ENCODE peak calls at places on chromosomes 11 and 22, in seven cellular contexts. V is mesendoderm, H is IMR-90, N is H9, U is mesenchymal stem cell, T is trophoblast cell, B is H1. O is an unnamed sample.

GRCh38 chr22:38843201-38843715 is 570 bp downstream of the NPTXR start:
- DNase-seq in V (peak), H (peak), N (peak), U (peak), T (no peak), B (peak), O (peak)

GRCh38 chr11:111474432-111474831 is 37.8 kb downstream of the BTG4 start:
- DNase-seq in V (no peak), H (no peak), N (no peak), U (no peak), T (no peak), B (no peak), O (no peak)

GRCh38 chr11:111819161-111820058 is 52.0 kb downstream of the ALG9 start:
- DNase-seq in V (no peak), H (peak), N (no peak), U (peak), T (no peak), B (no peak), O (no peak)

GRCh38 chr11:21965221-21965620 is 227.7 kb upstream of the ANO5 start:
- DNase-seq in V (peak), H (no peak), N (no peak), U (no peak), T (peak), B (no peak), O (no peak)

GRCh38 chr11:86537541-86538222 is 134.7 kb downstream of the ME3 start:
- DNase-seq in V (peak), H (no peak), N (no peak), U (no peak), T (no peak), B (no peak), O (no peak)

GRCh38 chr11:117468888-117469287 is 141.2 kb downstream of the CEP164 start:
- DNase-seq in V (peak), H (no peak), N (no peak), U (no peak), T (no peak), B (no peak), O (no peak)

GRCh38 chr11:111297696-111298095 is 650 bp upstream of the POU2AF3 start:
- DNase-seq in V (no peak), H (no peak), N (peak), U (no peak), T (no peak), B (peak), O (no peak)

GRCh38 chr11:95231881-95232605 is 1.0 kb upstream of the SESN3 start:
- DNase-seq in V (peak), H (no peak), N (peak), U (peak), T (no peak), B (peak), O (no peak)

GRCh38 chr22:30822216-30823014 is 127.7 kb downstream of the OSBP2 start:
- DNase-seq in V (peak), H (no peak), N (no peak), U (no peak), T (no peak), B (peak), O (no peak)

GRCh38 chr11:72308226-72309073 is 64.5 kb upstream of the PHOX2A start:
- DNase-seq in V (no peak), H (peak), N (no peak), U (peak), T (no peak), B (no peak), O (no peak)

GRCh38 chr11:93013646-93014045 is 44.2 kb downstream of the MTNR1B start:
- DNase-seq in V (no peak), H (peak), N (no peak), U (peak), T (no peak), B (no peak), O (no peak)

GRCh38 chr11:327581-327923 is 6.9 kb upstream of the IFITM3 start:
- DNase-seq in V (no peak), H (no peak), N (no peak), U (no peak), T (no peak), B (no peak), O (no peak)

GRCh38 chr11:101583180-101584128 is at the start of gene TRPC6:
- DNase-seq in V (peak), H (peak), N (peak), U (peak), T (no peak), B (peak), O (no peak)

GRCh38 chr11:62398011-62398994 is 20.5 kb upstream of the SCGB1A1 start:
- DNase-seq in V (peak), H (peak), N (no peak), U (peak), T (peak), B (no peak), O (no peak)

GRCh38 chr11:95503047-95503446 is 272.0 kb upstream of the SESN3 start:
- DNase-seq in V (no peak), H (peak), N (no peak), U (no peak), T (no peak), B (no peak), O (no peak)

GRCh38 chr22:20009018-20009482 is 7.6 kb downstream of the ARVCF start:
- DNase-seq in V (no peak), H (no peak), N (no peak), U (no peak), T (no peak), B (no peak), O (no peak)

GRCh38 chr11:932435-932834 is 6.8 kb downstream of the AP2A2 start:
- DNase-seq in V (no peak), H (no peak), N (no peak), U (peak), T (no peak), B (no peak), O (no peak)

GRCh38 chr11:93100211-93100610 is 97.6 kb downstream of the SLC36A4 start:
- DNase-seq in V (no peak), H (peak), N (no peak), U (no peak), T (no peak), B (no peak), O (no peak)

GRCh38 chr22:48804811-48805301 is 1022.8 kb downstream of the BRD1 start:
- DNase-seq in V (no peak), H (no peak), N (no peak), U (no peak), T (no peak), B (no peak), O (no peak)

GRCh38 chr11:11265994-11266606 is 87.0 kb downstream of the CSNK2A3 start:
- DNase-seq in V (peak), H (peak), N (peak), U (no peak), T (peak), B (peak), O (peak)

DNA sequence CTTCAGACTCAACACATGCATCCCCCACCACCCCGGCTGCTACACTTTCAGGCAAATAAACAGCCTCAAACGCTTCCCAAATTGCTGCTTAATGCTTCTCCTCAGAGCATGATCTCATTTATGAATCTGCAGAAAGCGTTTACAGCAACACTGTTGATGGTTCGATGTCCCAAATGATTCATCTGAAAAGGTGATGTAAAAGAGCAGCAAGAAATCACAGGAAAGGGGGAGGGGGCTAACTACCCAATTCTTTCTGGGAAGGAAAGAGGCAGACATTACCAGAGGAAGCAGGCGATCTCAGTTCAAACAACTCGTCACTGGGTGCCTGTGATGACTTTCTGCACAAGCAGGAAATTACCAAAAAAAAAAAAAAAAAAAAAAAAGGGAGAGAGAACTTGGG is 119.5 kb downstream of the TENM4 start:
- DNase-seq in V (peak), H (peak), N (no peak), U (no peak), T (no peak), B (no peak), O (no peak)
- H3K23ac ChIP-seq in V (no peak), H (no peak), N (no peak), U (no peak), T (no peak), B (no peak), O (no peak)

DNA sequence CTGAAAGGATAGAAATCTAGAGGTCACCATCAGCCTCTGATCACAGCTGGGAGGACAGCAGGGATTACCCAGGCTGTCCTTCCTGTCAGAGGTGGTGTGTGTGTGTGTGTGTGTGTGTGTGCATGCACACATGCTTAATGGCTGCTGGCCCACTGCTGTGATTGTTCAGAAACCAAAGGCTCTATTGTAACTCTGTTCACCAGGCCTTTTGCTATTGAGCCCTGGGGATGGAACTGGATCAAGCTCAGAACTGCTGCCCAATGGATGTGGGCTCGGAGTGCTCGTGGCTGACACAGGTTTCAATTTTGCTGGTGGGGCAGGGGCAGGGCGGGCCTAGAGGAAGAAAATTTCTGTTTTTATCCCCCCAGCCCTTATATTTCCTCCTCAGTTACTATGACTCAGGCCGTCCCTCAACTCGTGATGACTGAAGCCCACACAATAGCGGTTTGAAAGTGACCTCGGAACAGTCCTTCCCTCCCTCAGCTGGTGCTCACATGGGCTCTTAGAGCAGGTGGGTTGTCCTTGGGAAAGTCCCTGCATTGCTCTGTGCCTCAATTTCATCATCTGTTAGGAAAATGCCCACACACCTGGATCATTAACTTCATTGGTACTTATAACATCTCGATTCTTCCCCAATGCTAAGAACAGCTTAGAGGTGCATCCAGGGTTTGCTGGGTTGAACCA is 359.2 kb downstream of the TENM4 start:
- DNase-seq in V (no peak), H (peak), N (no peak), U (peak), T (no peak), B (no peak), O (no peak)
- H2AK5ac ChIP-seq in V (no peak), H (peak), N (no peak), U (peak), T (no peak), B (no peak), O (no peak)

GRCh38 chr11:83724704-83725114 is 438.5 kb upstream of the CCDC90B start:
- DNase-seq in V (peak), H (no peak), N (peak), U (peak), T (peak), B (peak), O (no peak)

GRCh38 chr11:83722392-83722791 is 436.2 kb upstream of the CCDC90B start:
- DNase-seq in V (peak), H (no peak), N (no peak), U (no peak), T (no peak), B (no peak), O (no peak)

GRCh38 chr11:83721286-83721685 is 435.1 kb upstream of the CCDC90B start:
- DNase-seq in V (peak), H (peak), N (no peak), U (no peak), T (no peak), B (no peak), O (no peak)

GRCh38 chr11:83717551-83717950 is 431.4 kb upstream of the CCDC90B start:
- DNase-seq in V (peak), H (no peak), N (no peak), U (peak), T (no peak), B (no peak), O (no peak)

DNA sequence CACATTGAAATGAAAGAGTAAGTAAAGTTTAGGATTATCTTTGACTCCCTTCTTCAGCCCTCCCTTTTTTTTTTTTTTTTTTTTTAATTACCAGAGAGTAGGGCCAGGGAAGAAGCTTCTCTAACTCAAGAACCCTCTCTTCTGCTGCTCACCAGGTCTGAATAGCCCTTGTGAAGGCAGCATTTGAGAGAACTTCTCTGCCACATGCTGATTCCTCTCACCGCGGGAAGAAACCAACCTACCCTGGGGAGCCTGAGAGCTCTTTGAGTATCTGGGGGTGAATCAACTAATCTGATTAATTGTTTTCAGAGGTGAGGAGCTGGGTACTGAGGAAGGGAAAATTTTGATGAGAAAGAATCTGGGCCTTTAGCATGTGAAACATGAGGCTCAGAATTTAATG is 434.5 kb upstream of the CCDC90B start:
- DNase-seq in V (peak), H (no peak), N (no peak), U (no peak), T (no peak), B (no peak), O (no peak)
- H3K23ac ChIP-seq in V (no peak), H (no peak), N (no peak), U (no peak), T (no peak), B (no peak), O (no peak)

DNA sequence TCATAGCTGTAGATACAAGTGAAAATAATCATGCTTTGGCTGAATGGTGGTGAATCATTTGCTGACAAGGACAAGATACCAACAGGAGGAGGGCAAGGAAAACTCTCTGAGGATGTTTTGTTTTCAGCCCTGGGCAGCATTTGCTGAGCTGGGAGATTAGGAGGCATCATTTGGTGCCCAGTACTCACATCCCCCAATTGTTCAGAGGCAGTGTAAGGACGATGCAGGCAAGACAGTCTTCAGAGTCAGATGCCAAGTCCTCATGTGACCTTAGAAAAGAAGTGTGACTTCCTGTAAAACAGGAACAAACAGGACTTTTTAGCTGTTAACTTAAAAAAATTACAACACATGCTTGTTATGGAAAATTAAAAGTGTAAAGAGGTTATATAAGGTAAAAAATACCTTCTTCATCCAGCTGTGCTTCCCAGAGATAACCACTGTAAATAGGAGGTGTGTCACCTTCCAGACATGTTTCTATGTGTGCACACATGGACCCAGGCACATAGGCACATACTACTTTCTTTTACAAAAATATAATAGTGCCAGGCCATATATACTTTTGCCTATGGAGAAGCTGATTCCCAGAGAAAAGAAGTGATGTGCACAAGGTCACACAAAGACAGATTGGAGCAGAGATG is 18.0 kb downstream of the CNTF start:
- DNase-seq in V (no peak), H (no peak), N (no peak), U (no peak), T (no peak), B (no peak), O (no peak)
- H2AK5ac ChIP-seq in V (no peak), H (no peak), N (no peak), U (no peak), T (no peak), B (no peak), O (no peak)

GRCh38 chr11:6653656-6654055 is 2.0 kb downstream of the DCHS1 start:
- DNase-seq in V (no peak), H (no peak), N (no peak), U (no peak), T (no peak), B (no peak), O (no peak)

GRCh38 chr11:6655790-6656580 is at the start of gene DCHS1:
- DNase-seq in V (peak), H (no peak), N (no peak), U (peak), T (no peak), B (peak), O (no peak)

GRCh38 chr11:6653055-6653454 is 2.6 kb downstream of the DCHS1 start:
- DNase-seq in V (no peak), H (no peak), N (no peak), U (no peak), T (no peak), B (peak), O (no peak)

GRCh38 chr11:6655020-6655789 is 404 bp downstream of the DCHS1 start:
- DNase-seq in V (no peak), H (no peak), N (no peak), U (peak), T (no peak), B (peak), O (no peak)

GRCh38 chr11:6654281-6655019 is 1.2 kb downstream of the DCHS1 start:
- DNase-seq in V (no peak), H (no peak), N (no peak), U (no peak), T (no peak), B (peak), O (no peak)
- H3K23ac ChIP-seq in V (no peak), H (peak), N (no peak), U (no peak), T (no peak), B (no peak), O (no peak)

DNA sequence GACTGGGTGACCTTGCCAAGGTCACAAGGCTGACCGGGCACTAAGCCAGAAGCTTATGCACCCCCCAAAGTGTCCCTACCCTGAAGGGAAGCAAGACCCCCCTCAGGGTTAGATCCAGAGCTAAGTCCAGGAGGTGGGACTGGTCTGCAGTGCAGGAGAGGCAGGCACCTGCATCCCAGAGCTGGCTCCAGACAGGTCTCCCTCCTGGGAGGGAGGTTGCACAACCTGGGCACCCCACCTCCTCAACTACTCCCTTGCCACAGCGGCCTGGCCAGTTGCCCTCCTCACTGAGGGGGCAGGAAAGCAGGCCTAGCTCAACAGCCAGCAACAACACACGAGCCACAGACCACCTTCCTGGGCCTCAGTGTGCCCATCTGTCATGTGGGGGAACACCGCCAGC is 75.0 kb upstream of the TCF20 start:
- DNase-seq in V (no peak), H (no peak), N (no peak), U (no peak), T (no peak), B (no peak), O (no peak)
- H2AK5ac ChIP-seq in V (no peak), H (no peak), N (no peak), U (no peak), T (no peak), B (no peak), O (no peak)

DNA sequence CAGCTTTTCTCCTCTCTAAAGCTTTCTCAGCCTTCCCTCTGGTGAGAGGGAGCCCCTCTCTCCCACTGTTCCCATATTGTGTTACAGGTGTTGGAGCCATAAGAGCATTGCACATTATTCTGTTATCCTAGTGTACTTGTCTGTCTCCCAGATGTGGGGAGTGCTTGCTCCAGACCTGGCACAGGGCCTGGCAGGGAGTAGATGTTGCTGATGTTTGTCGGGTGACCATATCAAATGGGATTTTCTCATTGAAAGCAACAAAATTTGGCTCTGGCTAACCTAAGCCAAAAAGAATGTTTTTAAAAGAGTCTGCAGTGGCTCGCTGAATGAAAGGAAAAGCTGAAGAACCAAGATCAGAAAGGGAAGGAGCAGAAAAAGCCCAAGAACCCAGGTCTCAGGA is 41.1 kb downstream of the CYB5R2 start:
- DNase-seq in V (no peak), H (no peak), N (no peak), U (no peak), T (no peak), B (no peak), O (no peak)
- H3K23ac ChIP-seq in V (no peak), H (no peak), N (no peak), U (no peak), T (no peak), B (no peak), O (no peak)

DNA sequence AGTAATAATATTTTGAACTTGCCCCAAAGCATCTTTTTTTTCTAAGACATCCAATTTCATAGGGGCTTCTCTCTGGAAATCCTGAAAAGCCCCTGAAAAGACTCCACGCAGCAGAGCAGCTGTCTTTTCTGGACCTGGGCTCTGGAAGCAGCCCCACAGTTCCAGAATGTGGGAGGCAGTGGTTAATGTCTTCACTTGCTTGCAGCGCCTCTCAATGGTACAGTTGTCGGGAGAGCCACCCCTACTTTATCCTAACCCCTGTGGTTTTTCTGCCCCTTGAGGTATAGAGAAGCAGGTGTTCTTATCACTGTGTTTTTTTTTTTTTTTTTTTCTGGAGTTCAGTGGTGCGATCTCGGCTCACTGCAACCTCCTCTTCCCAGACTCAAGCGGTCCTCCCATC is 83.3 kb upstream of the SORL1-AS1 start:
- DNase-seq in V (no peak), H (no peak), N (no peak), U (no peak), T (no peak), B (no peak), O (no peak)
- H2AK5ac ChIP-seq in V (no peak), H (no peak), N (no peak), U (no peak), T (no peak), B (no peak), O (no peak)